ENCODE peak calls at places on chromosome 13, in nine cellular contexts. T is spleen, Y is stomach, O is SK-N-SH, I is transverse colon, V is HCT116, E is GM23338, G is endothelial cell of umbilical vein, S is Panc1. K is an unnamed sample.

GRCh38 chr13:38366954-38367645 is 17.4 kb downstream of the UFM1 start:
- DNase-seq in T (no peak), Y (no peak), O (no peak), I (no peak), V (no peak), E (no peak), G (peak), S (peak), K (no peak)

GRCh38 chr13:30871713-30872029 is 34.4 kb upstream of the MEDAG start:
- DNase-seq in T (no peak), Y (no peak), O (no peak), I (no peak), V (no peak), E (no peak), G (peak), S (no peak), K (no peak)

GRCh38 chr13:113765241-113765910 is 6.3 kb downstream of the TMEM255B start:
- DNase-seq in T (peak), Y (no peak), O (no peak), I (no peak), V (no peak), E (peak), G (no peak), S (no peak), K (peak)

GRCh38 chr13:53782400-53783030 is 753.9 kb downstream of the OLFM4 start:
- DNase-seq in T (no peak), Y (peak), O (peak), I (no peak), V (no peak), E (peak), G (peak), S (peak), K (no peak)

GRCh38 chr13:48066310-48066989 is 28.5 kb downstream of the MED4 start:
- DNase-seq in T (no peak), Y (no peak), O (no peak), I (no peak), V (no peak), E (no peak), G (no peak), S (no peak), K (no peak)

GRCh38 chr13:114318624-114319023 is 4.3 kb downstream of the CHAMP1 start:
- DNase-seq in T (no peak), Y (no peak), O (no peak), I (no peak), V (no peak), E (no peak), G (no peak), S (no peak), K (no peak)

GRCh38 chr13:46315491-46316075 is 71.5 kb downstream of the RUBCNL start:
- DNase-seq in T (no peak), Y (no peak), O (no peak), I (no peak), V (no peak), E (no peak), G (no peak), S (no peak), K (no peak)

GRCh38 chr13:25860862-25861261 is 191.0 kb downstream of the SHISA2 start:
- DNase-seq in T (no peak), Y (no peak), O (no peak), I (no peak), V (no peak), E (no peak), G (no peak), S (no peak), K (no peak)

GRCh38 chr13:39561971-39562370 is 41.0 kb downstream of the LHFPL6 start:
- DNase-seq in T (no peak), Y (no peak), O (no peak), I (no peak), V (no peak), E (no peak), G (no peak), S (no peak), K (no peak)

GRCh38 chr13:44302948-44303575 is 70.6 kb upstream of the SERP2 start:
- DNase-seq in T (no peak), Y (no peak), O (no peak), I (no peak), V (no peak), E (no peak), G (no peak), S (no peak), K (peak)

GRCh38 chr13:37097008-37097579 is 8.4 kb downstream of the CSNK1A1L start:
- DNase-seq in T (no peak), Y (no peak), O (no peak), I (no peak), V (no peak), E (no peak), G (no peak), S (no peak), K (no peak)

GRCh38 chr13:114128624-114129522 is 3.5 kb downstream of the RASA3 start:
- DNase-seq in T (peak), Y (peak), O (no peak), I (peak), V (peak), E (no peak), G (peak), S (no peak), K (peak)

GRCh38 chr13:52760078-52760477 is 20.5 kb upstream of the CNMD start:
- DNase-seq in T (no peak), Y (no peak), O (no peak), I (no peak), V (no peak), E (no peak), G (no peak), S (no peak), K (no peak)

GRCh38 chr13:37453246-37453645 is 145.3 kb downstream of the POSTN start:
- DNase-seq in T (no peak), Y (no peak), O (no peak), I (no peak), V (no peak), E (no peak), G (no peak), S (no peak), K (no peak)

GRCh38 chr13:50509167-50509566 is 334.3 kb downstream of the DLEU7 start:
- DNase-seq in T (no peak), Y (no peak), O (no peak), I (no peak), V (no peak), E (no peak), G (no peak), S (no peak), K (no peak)

GRCh38 chr13:37109080-37109678 is 3.7 kb upstream of the CSNK1A1L start:
- DNase-seq in T (no peak), Y (no peak), O (peak), I (no peak), V (no peak), E (peak), G (peak), S (no peak), K (no peak)

GRCh38 chr13:25462301-25463125 is 90.7 kb downstream of the ATP8A2 start:
- DNase-seq in T (no peak), Y (no peak), O (no peak), I (no peak), V (no peak), E (no peak), G (no peak), S (no peak), K (no peak)

GRCh38 chr13:51976890-51977289 is 34.4 kb downstream of the ATP7B start:
- DNase-seq in T (no peak), Y (no peak), O (no peak), I (no peak), V (no peak), E (no peak), G (no peak), S (no peak), K (no peak)

GRCh38 chr13:84917252-84917878 is 881.9 kb downstream of the SLITRK6 start:
- DNase-seq in T (no peak), Y (no peak), O (peak), I (no peak), V (no peak), E (peak), G (peak), S (no peak), K (no peak)

GRCh38 chr13:33235078-33235477 is 50.5 kb downstream of the STARD13 start:
- DNase-seq in T (no peak), Y (no peak), O (no peak), I (no peak), V (no peak), E (no peak), G (no peak), S (no peak), K (no peak)

GRCh38 chr13:83876546-83876945 is 5.7 kb downstream of the SLITRK1 start:
- DNase-seq in T (no peak), Y (no peak), O (no peak), I (no peak), V (no peak), E (no peak), G (no peak), S (no peak), K (no peak)

GRCh38 chr13:113147206-113147605 is 11.2 kb upstream of the PROZ start:
- DNase-seq in T (no peak), Y (no peak), O (no peak), I (no peak), V (no peak), E (no peak), G (no peak), S (no peak), K (no peak)

GRCh38 chr13:66859934-66860867 is 369.9 kb downstream of the PCDH9 start:
- DNase-seq in T (no peak), Y (no peak), O (no peak), I (no peak), V (no peak), E (peak), G (peak), S (no peak), K (no peak)

GRCh38 chr13:23616228-23616627 is 46.0 kb downstream of the TNFRSF19 start:
- DNase-seq in T (no peak), Y (no peak), O (no peak), I (no peak), V (no peak), E (no peak), G (no peak), S (no peak), K (no peak)

GRCh38 chr13:77691871-77692270 is 5.6 kb upstream of the SLAIN1 start:
- DNase-seq in T (no peak), Y (no peak), O (no peak), I (no peak), V (no peak), E (no peak), G (no peak), S (no peak), K (no peak)

GRCh38 chr13:43686557-43686956 is 100.2 kb downstream of the ENOX1 start:
- DNase-seq in T (no peak), Y (no peak), O (peak), I (no peak), V (no peak), E (no peak), G (no peak), S (no peak), K (peak)

GRCh38 chr13:73138276-73138950 is 79.6 kb downstream of the KLF5 start:
- DNase-seq in T (no peak), Y (peak), O (no peak), I (no peak), V (no peak), E (peak), G (no peak), S (no peak), K (no peak)

GRCh38 chr13:73250061-73250460 is 191.3 kb downstream of the KLF5 start:
- DNase-seq in T (no peak), Y (no peak), O (no peak), I (no peak), V (no peak), E (no peak), G (no peak), S (no peak), K (no peak)

GRCh38 chr13:112207124-112207523 is 140.2 kb downstream of the SOX1 start:
- DNase-seq in T (no peak), Y (no peak), O (no peak), I (no peak), V (no peak), E (no peak), G (no peak), S (no peak), K (no peak)

GRCh38 chr13:79936368-79937136 is 404.4 kb downstream of the SPRY2 start:
- DNase-seq in T (no peak), Y (no peak), O (peak), I (no peak), V (no peak), E (no peak), G (peak), S (peak), K (no peak)

GRCh38 chr13:20451397-20451796 is 74.3 kb downstream of the CRYL1 start:
- DNase-seq in T (no peak), Y (no peak), O (no peak), I (no peak), V (no peak), E (no peak), G (no peak), S (no peak), K (no peak)

GRCh38 chr13:40445557-40445990 is 220.9 kb downstream of the FOXO1 start:
- DNase-seq in T (peak), Y (peak), O (no peak), I (peak), V (no peak), E (peak), G (peak), S (no peak), K (no peak)

GRCh38 chr13:113962975-113963374 is 10.9 kb downstream of the C13orf46 start:
- DNase-seq in T (peak), Y (no peak), O (no peak), I (no peak), V (no peak), E (no peak), G (no peak), S (no peak), K (peak)

GRCh38 chr13:41505209-41505835 is 48.0 kb downstream of the RGCC start:
- DNase-seq in T (no peak), Y (no peak), O (no peak), I (no peak), V (no peak), E (no peak), G (no peak), S (no peak), K (no peak)

GRCh38 chr13:28161370-28161769 is 23.0 kb downstream of the PAN3 start:
- DNase-seq in T (no peak), Y (no peak), O (no peak), I (peak), V (no peak), E (peak), G (peak), S (no peak), K (no peak)

GRCh38 chr13:109941221-109941620 is 154.8 kb upstream of the IRS2 start:
- DNase-seq in T (no peak), Y (no peak), O (no peak), I (no peak), V (no peak), E (no peak), G (no peak), S (no peak), K (no peak)

GRCh38 chr13:23928985-23929384 is 31.7 kb upstream of the C1QTNF9B start:
- DNase-seq in T (no peak), Y (no peak), O (peak), I (no peak), V (no peak), E (no peak), G (peak), S (peak), K (no peak)

GRCh38 chr13:108214511-108215383 is 589 bp downstream of the LIG4 start:
- DNase-seq in T (peak), Y (no peak), O (peak), I (no peak), V (no peak), E (peak), G (no peak), S (no peak), K (peak)

GRCh38 chr13:38213307-38213706 is 136.3 kb upstream of the UFM1 start:
- DNase-seq in T (no peak), Y (no peak), O (no peak), I (no peak), V (no peak), E (no peak), G (no peak), S (no peak), K (no peak)

GRCh38 chr13:34762312-34762711 is 179.8 kb upstream of the NBEA start:
- DNase-seq in T (no peak), Y (no peak), O (no peak), I (no peak), V (no peak), E (no peak), G (no peak), S (no peak), K (no peak)
- TF ChIP-seq POLR2AphosphoS5 in T (no peak), Y (peak), O (no peak), I (peak), V (no peak), E (no peak), G (no peak), S (no peak), K (peak)

GRCh38 chr13:100765021-100765420 is 90.4 kb upstream of the TMTC4 start:
- DNase-seq in T (no peak), Y (no peak), O (no peak), I (no peak), V (no peak), E (no peak), G (no peak), S (no peak), K (no peak)
- TF ChIP-seq POLR2AphosphoS5 in T (no peak), Y (no peak), O (no peak), I (no peak), V (no peak), E (no peak), G (no peak), S (no peak), K (no peak)

GRCh38 chr13:105974380-105974779 is 561.1 kb downstream of the EFNB2 start:
- DNase-seq in T (no peak), Y (no peak), O (no peak), I (no peak), V (no peak), E (no peak), G (no peak), S (no peak), K (no peak)

GRCh38 chr13:105971720-105972119 is 563.7 kb downstream of the EFNB2 start:
- DNase-seq in T (no peak), Y (no peak), O (no peak), I (no peak), V (no peak), E (no peak), G (no peak), S (no peak), K (no peak)

GRCh38 chr13:105972811-105973590 is 562.5 kb downstream of the EFNB2 start:
- DNase-seq in T (no peak), Y (no peak), O (no peak), I (no peak), V (no peak), E (no peak), G (no peak), S (no peak), K (no peak)

GRCh38 chr13:105971312-105971711 is 564.1 kb downstream of the EFNB2 start:
- DNase-seq in T (no peak), Y (no peak), O (no peak), I (no peak), V (no peak), E (no peak), G (no peak), S (no peak), K (no peak)

DNA sequence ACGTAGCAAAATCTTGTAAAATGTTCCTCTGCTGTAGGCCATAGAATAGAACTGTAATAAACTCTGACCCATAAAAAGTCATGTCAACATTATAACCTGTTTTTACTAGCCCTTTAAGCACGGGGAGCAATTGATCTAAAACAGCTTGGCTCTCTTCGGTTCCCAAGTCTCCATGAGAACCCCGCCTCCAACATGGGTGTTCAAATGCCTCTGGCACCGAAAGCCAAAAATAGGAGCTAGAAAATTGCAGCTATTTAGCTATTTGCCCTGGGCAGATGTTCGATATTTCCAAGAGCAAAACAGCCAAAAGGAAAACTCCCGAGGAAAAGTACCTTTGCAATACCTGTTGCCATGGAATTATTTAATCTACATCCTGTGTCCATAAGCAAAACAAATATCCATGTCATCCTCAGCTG is 563.1 kb downstream of the EFNB2 start:
- DNase-seq in T (no peak), Y (no peak), O (no peak), I (peak), V (no peak), E (no peak), G (no peak), S (no peak), K (no peak)
- TF ChIP-seq POLR2AphosphoS5 in T (no peak), Y (no peak), O (no peak), I (no peak), V (no peak), E (no peak), G (no peak), S (no peak), K (no peak)

DNA sequence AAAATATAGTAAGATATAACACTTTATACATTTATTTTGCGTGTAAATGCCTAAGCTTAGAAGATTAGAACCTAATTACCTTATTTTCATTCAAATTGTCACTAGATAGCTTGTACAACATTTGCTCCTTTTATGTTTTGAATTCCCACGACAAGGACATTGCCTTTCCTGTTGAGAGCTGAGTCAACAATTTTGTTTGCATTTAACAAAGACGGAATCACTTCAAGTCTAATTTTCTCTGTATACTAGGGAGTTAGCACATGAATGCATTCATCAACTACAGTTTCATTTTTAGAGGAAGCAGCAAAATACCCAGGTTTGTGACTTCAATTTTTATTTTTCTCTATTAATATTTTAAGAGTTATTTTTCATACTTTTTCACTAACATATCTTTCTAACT is 48.7 kb upstream of the PCCA start:
- DNase-seq in T (no peak), Y (no peak), O (no peak), I (no peak), V (no peak), E (no peak), G (no peak), S (no peak), K (no peak)
- TF ChIP-seq POLR2AphosphoS5 in T (no peak), Y (no peak), O (no peak), I (no peak), V (no peak), E (no peak), G (no peak), S (no peak), K (no peak)

GRCh38 chr13:103101500-103101899 is 35.3 kb upstream of the SLC10A2 start:
- DNase-seq in T (no peak), Y (no peak), O (peak), I (no peak), V (no peak), E (no peak), G (no peak), S (no peak), K (no peak)

GRCh38 chr13:103101902-103102301 is 35.7 kb upstream of the SLC10A2 start:
- DNase-seq in T (no peak), Y (no peak), O (no peak), I (no peak), V (no peak), E (no peak), G (no peak), S (no peak), K (no peak)

GRCh38 chr13:103100795-103101194 is 34.6 kb upstream of the SLC10A2 start:
- DNase-seq in T (no peak), Y (no peak), O (no peak), I (no peak), V (no peak), E (no peak), G (no peak), S (no peak), K (no peak)

GRCh38 chr13:103098535-103098934 is 32.3 kb upstream of the SLC10A2 start:
- DNase-seq in T (no peak), Y (no peak), O (no peak), I (no peak), V (no peak), E (no peak), G (no peak), S (no peak), K (no peak)

DNA sequence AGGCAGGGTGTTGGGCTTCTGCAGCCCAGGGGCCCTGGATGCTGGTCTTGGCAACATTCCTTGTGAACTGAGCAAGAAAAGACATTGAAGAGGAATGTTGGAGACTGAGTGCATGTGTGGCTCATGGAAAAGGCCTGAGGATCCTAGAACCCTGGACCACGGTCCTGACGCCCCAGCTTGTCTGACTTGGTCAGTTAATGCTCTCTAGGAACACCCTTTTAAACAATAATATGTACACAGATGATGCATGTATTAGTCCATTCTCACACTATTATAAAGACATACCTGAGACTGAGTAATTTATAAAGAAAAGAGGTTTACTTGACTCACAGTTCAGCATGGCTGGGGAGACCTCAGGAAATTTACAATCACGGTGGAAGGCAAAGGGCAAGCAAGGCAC is 33.7 kb upstream of the SLC10A2 start:
- DNase-seq in T (no peak), Y (no peak), O (no peak), I (no peak), V (no peak), E (no peak), G (no peak), S (no peak), K (no peak)
- TF ChIP-seq POLR2AphosphoS5 in T (no peak), Y (no peak), O (no peak), I (no peak), V (no peak), E (no peak), G (no peak), S (no peak), K (no peak)

DNA sequence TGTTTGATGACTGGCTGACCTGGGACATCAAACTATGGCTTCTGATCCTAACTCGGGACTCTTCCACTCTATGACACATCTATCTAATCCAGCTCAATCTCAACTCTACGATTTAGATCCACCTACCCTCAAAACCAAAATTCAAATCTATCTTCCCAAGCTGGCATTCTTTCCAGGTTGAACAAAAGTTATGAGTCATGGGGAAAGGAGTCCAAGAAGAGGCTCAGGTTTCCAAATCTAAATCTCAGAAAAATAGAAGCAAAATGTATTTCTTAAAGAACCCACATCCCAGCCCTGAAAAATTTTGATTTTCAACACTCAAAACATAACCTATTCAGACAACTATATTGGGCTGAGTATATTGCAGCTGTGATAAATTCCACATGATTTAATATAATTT is 143.9 kb upstream of the IPO5 start:
- DNase-seq in T (no peak), Y (no peak), O (no peak), I (no peak), V (no peak), E (no peak), G (no peak), S (no peak), K (no peak)
- TF ChIP-seq POLR2AphosphoS5 in T (no peak), Y (no peak), O (no peak), I (no peak), V (no peak), E (no peak), G (no peak), S (no peak), K (no peak)

K was measured in sigmoid colon.